ENCODE peak calls at places on chromosomes 12 and 14, in six cellular contexts. One of them, this sample, is unnamed. For H3K4me1, the result is how much of the 10 kb centered on the place peaks cover.

GRCh38 chr12:53201639-53202038 is 5.4 kb downstream of the ITGB7 start:
- DNase-seq in breast epithelium: no peak
- DNase-seq in stomach: no peak
- DNase-seq in colonic mucosa: no peak
- DNase-seq in thoracic aorta: no peak
- DNase-seq in fibroblast of lung: no peak
- DNase-seq in this sample: no peak

GRCh38 chr14:91997492-91997891 is 42.4 kb downstream of the TRIP11 start:
- DNase-seq in breast epithelium: no peak
- DNase-seq in stomach: no peak
- DNase-seq in colonic mucosa: no peak
- DNase-seq in thoracic aorta: no peak
- DNase-seq in fibroblast of lung: peak
- DNase-seq in this sample: no peak

GRCh38 chr14:89681086-89682018 is 264.3 kb upstream of the FOXN3 start:
- DNase-seq in breast epithelium: no peak
- DNase-seq in stomach: no peak
- DNase-seq in colonic mucosa: no peak
- DNase-seq in thoracic aorta: no peak
- DNase-seq in fibroblast of lung: no peak
- DNase-seq in this sample: no peak

GRCh38 chr12:46266382-46266791 is 2.5 kb downstream of the SLC38A1 start:
- DNase-seq in breast epithelium: no peak
- DNase-seq in stomach: no peak
- DNase-seq in colonic mucosa: peak
- DNase-seq in thoracic aorta: no peak
- DNase-seq in fibroblast of lung: peak
- DNase-seq in this sample: no peak

GRCh38 chr12:18849080-18849479 is 111.2 kb downstream of the CAPZA3 start:
- DNase-seq in breast epithelium: no peak
- DNase-seq in stomach: no peak
- DNase-seq in colonic mucosa: no peak
- DNase-seq in thoracic aorta: no peak
- DNase-seq in fibroblast of lung: peak
- DNase-seq in this sample: no peak

GRCh38 chr12:47965581-47965980 is 2.2 kb downstream of the TMEM106C start:
- DNase-seq in breast epithelium: no peak
- DNase-seq in stomach: no peak
- DNase-seq in colonic mucosa: peak
- DNase-seq in thoracic aorta: no peak
- DNase-seq in fibroblast of lung: no peak
- DNase-seq in this sample: no peak

GRCh38 chr12:124346425-124347168 is 51.7 kb downstream of the RFLNA start:
- DNase-seq in breast epithelium: no peak
- DNase-seq in stomach: no peak
- DNase-seq in colonic mucosa: no peak
- DNase-seq in thoracic aorta: no peak
- DNase-seq in fibroblast of lung: no peak
- DNase-seq in this sample: no peak

GRCh38 chr12:90854136-90854689 is 100.8 kb downstream of the CCER1 start:
- DNase-seq in breast epithelium: no peak
- DNase-seq in stomach: no peak
- DNase-seq in colonic mucosa: peak
- DNase-seq in thoracic aorta: no peak
- DNase-seq in fibroblast of lung: peak
- DNase-seq in this sample: no peak

GRCh38 chr12:105018761-105019160 is 32.6 kb downstream of the NOPCHAP1 start:
- DNase-seq in breast epithelium: no peak
- DNase-seq in stomach: no peak
- DNase-seq in colonic mucosa: no peak
- DNase-seq in thoracic aorta: no peak
- DNase-seq in fibroblast of lung: no peak
- DNase-seq in this sample: no peak

GRCh38 chr14:35289623-35290022 is 2.6 kb upstream of the PSMA6 start:
- DNase-seq in breast epithelium: no peak
- DNase-seq in stomach: no peak
- DNase-seq in colonic mucosa: no peak
- DNase-seq in thoracic aorta: no peak
- DNase-seq in fibroblast of lung: no peak
- DNase-seq in this sample: no peak

GRCh38 chr14:93525691-93526451 is 95.1 kb downstream of the UNC79 start:
- DNase-seq in breast epithelium: no peak
- DNase-seq in stomach: no peak
- DNase-seq in colonic mucosa: no peak
- DNase-seq in thoracic aorta: no peak
- DNase-seq in fibroblast of lung: peak
- DNase-seq in this sample: no peak

GRCh38 chr14:101074124-101075024 is 170.9 kb upstream of the RTL1 start:
- DNase-seq in breast epithelium: no peak
- DNase-seq in stomach: peak
- DNase-seq in colonic mucosa: peak
- DNase-seq in thoracic aorta: no peak
- DNase-seq in fibroblast of lung: no peak
- DNase-seq in this sample: no peak

GRCh38 chr12:3882896-3883564 is 9.8 kb upstream of the PARP11 start:
- DNase-seq in breast epithelium: no peak
- DNase-seq in stomach: no peak
- DNase-seq in colonic mucosa: no peak
- DNase-seq in thoracic aorta: no peak
- DNase-seq in fibroblast of lung: peak
- DNase-seq in this sample: no peak

GRCh38 chr14:94643316-94644101 is 31.3 kb downstream of the SERPINA3 start:
- DNase-seq in breast epithelium: no peak
- DNase-seq in stomach: no peak
- DNase-seq in colonic mucosa: no peak
- DNase-seq in thoracic aorta: no peak
- DNase-seq in fibroblast of lung: no peak
- DNase-seq in this sample: no peak

GRCh38 chr12:62654558-62655241 is 188.1 kb downstream of the MON2 start:
- DNase-seq in breast epithelium: no peak
- DNase-seq in stomach: no peak
- DNase-seq in colonic mucosa: no peak
- DNase-seq in thoracic aorta: no peak
- DNase-seq in fibroblast of lung: no peak
- DNase-seq in this sample: no peak

DNA sequence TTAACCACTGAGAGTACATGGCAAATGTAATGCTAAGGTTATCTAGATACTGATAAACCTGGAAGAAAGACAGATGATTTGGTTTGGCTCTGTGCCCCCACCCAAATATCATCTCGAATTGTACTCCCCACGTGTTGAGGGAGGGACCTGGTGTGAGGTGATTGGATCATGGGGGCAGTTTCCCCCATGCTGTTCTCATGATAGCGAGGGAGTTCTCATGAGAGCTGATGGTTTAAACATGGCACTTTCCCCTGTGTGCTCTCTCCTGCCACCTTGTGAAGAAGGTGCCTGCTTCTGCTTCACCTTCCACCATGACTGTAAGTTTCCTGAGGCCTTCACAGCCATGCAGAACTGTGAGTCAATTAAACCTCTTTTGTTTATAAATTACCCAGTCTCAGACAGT is 14.2 kb downstream of the NOXRED1 start:
- DNase-seq in breast epithelium: no peak
- DNase-seq in stomach: no peak
- DNase-seq in colonic mucosa: no peak
- DNase-seq in thoracic aorta: no peak
- DNase-seq in fibroblast of lung: peak
- DNase-seq in this sample: no peak
- TF ChIP-seq CTCF in breast epithelium: no peak
- TF ChIP-seq CTCF in stomach: no peak
- TF ChIP-seq CTCF in colonic mucosa: no peak
- TF ChIP-seq CTCF in thoracic aorta: no peak
- TF ChIP-seq CTCF in fibroblast of lung: no peak
- TF ChIP-seq CTCF in this sample: no peak

DNA sequence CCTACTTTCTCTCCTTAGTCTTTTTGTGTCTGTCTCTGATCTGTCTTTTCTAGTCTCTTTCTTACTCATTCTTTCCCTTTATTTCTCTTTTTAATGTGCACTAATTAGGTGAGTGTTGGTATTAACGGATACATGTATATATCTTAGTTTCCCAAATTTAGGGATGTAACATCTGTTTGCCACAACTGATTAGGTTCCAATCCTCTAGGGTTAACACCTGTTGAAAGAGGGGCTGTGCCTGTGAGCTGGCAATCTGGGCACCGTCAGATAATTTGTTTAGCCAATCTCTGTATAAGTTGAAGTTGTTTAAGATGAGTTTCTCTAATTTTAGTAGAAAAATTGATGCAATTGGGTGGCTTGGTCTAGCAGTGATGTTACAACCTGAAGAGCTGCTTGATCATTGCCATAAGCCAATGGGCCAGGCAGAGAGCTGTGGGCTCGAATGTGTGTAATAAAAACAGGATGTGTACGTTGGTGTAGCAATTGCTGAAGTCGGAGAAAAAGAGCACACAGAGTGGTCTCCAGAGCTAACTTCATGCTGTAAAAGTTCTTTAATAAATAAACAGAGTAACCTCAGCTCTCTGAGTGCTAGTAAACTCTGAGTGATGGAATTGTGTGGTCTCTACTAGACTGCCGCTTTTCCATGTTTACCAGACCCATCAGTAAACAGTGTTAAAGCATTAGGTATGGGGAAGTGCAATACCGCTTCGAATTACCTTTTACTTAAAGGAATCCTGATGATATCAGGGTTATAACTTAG is 18.3 kb upstream of the LYZ start:
- DNase-seq in breast epithelium: no peak
- DNase-seq in stomach: no peak
- DNase-seq in colonic mucosa: no peak
- DNase-seq in thoracic aorta: no peak
- DNase-seq in fibroblast of lung: no peak
- DNase-seq in this sample: no peak
- H3K4me3 ChIP-seq in breast epithelium: no peak
- H3K4me3 ChIP-seq in stomach: peak
- H3K4me3 ChIP-seq in colonic mucosa: no peak
- H3K4me3 ChIP-seq in thoracic aorta: peak
- H3K4me3 ChIP-seq in fibroblast of lung: no peak
- H3K4me3 ChIP-seq in this sample: no peak

DNA sequence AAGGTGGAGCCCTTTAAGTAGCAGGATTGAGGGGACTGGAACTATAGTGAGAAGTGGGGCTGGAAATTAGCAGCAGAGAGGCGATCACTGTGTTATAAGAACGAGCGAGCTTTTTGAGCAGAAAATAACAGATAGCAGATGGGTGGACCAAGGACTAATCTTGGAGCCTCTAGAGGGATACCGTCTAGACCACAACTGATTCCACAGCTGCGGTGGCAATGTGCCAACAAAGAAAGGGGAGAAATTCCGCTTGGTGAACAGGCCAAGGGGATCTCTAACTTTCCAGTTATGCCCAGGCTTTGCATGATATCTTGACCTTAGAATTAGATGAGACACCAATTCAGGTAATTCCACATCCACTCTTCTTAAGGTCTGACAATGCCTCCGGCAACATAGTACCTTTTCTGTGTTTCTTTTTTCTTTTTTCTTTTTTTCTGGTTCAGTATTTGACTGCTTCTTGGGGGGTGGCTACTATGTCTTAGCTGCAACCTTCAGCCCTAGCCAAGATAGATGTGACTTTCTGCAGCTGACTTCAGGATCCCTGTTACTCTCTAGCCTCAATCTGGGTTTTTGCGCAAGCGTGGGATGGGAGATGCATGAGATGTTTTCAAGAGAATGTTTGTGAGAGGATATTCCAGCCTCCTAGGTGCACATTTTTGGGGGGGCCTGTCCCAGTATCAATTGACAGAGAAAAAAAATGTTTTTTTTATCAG is 143.4 kb upstream of the CPSF6 start:
- DNase-seq in breast epithelium: no peak
- DNase-seq in stomach: no peak
- DNase-seq in colonic mucosa: no peak
- DNase-seq in thoracic aorta: no peak
- DNase-seq in fibroblast of lung: peak
- DNase-seq in this sample: peak
- H3K4me1 ChIP-seq in breast epithelium: under half
- H3K4me1 ChIP-seq in stomach: under half
- H3K4me1 ChIP-seq in colonic mucosa: under half
- H3K4me1 ChIP-seq in thoracic aorta: under half
- H3K4me1 ChIP-seq in fibroblast of lung: under half
- H3K4me1 ChIP-seq in this sample: under half

DNA sequence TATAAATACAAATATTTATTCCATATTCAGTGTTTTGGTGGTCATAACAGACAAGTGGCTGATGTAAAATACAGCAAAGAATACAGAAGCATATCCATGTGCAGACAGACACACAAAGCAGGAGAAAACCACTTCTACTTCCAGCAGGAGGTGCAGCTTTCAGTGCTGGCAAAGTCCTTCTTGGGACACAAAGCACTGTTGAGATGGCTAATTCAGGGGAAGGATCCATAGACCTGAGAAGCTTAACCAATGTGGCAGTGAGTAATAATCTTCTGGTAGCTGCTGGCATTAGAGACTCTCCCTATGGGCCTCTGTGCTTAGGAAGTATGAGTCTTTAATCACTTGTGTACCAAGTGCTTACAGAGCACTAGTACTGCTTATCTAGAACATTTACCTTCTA is 26.8 kb downstream of the AMN1 start:
- DNase-seq in breast epithelium: no peak
- DNase-seq in stomach: no peak
- DNase-seq in colonic mucosa: no peak
- DNase-seq in thoracic aorta: no peak
- DNase-seq in fibroblast of lung: peak
- DNase-seq in this sample: no peak
- TF ChIP-seq CTCF in breast epithelium: no peak
- TF ChIP-seq CTCF in stomach: no peak
- TF ChIP-seq CTCF in colonic mucosa: no peak
- TF ChIP-seq CTCF in thoracic aorta: no peak
- TF ChIP-seq CTCF in fibroblast of lung: no peak
- TF ChIP-seq CTCF in this sample: no peak

GRCh38 chr12:27583057-27583797 is 59.2 kb downstream of the PPFIBP1 start:
- DNase-seq in breast epithelium: no peak
- DNase-seq in stomach: no peak
- DNase-seq in colonic mucosa: no peak
- DNase-seq in thoracic aorta: no peak
- DNase-seq in fibroblast of lung: peak
- DNase-seq in this sample: no peak
- H3K4me3 ChIP-seq in breast epithelium: no peak
- H3K4me3 ChIP-seq in stomach: no peak
- H3K4me3 ChIP-seq in colonic mucosa: no peak
- H3K4me3 ChIP-seq in thoracic aorta: no peak
- H3K4me3 ChIP-seq in fibroblast of lung: no peak
- H3K4me3 ChIP-seq in this sample: no peak

GRCh38 chr14:61467281-61467680 is 145.9 kb downstream of the PRKCH start:
- DNase-seq in breast epithelium: no peak
- DNase-seq in stomach: no peak
- DNase-seq in colonic mucosa: peak
- DNase-seq in thoracic aorta: no peak
- DNase-seq in fibroblast of lung: no peak
- DNase-seq in this sample: peak

GRCh38 chr14:61463664-61464063 is 142.3 kb downstream of the PRKCH start:
- DNase-seq in breast epithelium: no peak
- DNase-seq in stomach: no peak
- DNase-seq in colonic mucosa: no peak
- DNase-seq in thoracic aorta: no peak
- DNase-seq in fibroblast of lung: no peak
- DNase-seq in this sample: no peak

GRCh38 chr14:61466905-61467280 is 145.5 kb downstream of the PRKCH start:
- DNase-seq in breast epithelium: no peak
- DNase-seq in stomach: no peak
- DNase-seq in colonic mucosa: no peak
- DNase-seq in thoracic aorta: no peak
- DNase-seq in fibroblast of lung: no peak
- DNase-seq in this sample: no peak

GRCh38 chr14:61468063-61468825 is 146.9 kb downstream of the PRKCH start:
- DNase-seq in breast epithelium: no peak
- DNase-seq in stomach: no peak
- DNase-seq in colonic mucosa: peak
- DNase-seq in thoracic aorta: no peak
- DNase-seq in fibroblast of lung: no peak
- DNase-seq in this sample: no peak

GRCh38 chr14:61466249-61466904 is 145.0 kb downstream of the PRKCH start:
- DNase-seq in breast epithelium: no peak
- DNase-seq in stomach: no peak
- DNase-seq in colonic mucosa: peak
- DNase-seq in thoracic aorta: peak
- DNase-seq in fibroblast of lung: peak
- DNase-seq in this sample: peak
- H3K4me1 ChIP-seq in breast epithelium: under half
- H3K4me1 ChIP-seq in stomach: under half
- H3K4me1 ChIP-seq in colonic mucosa: under half
- H3K4me1 ChIP-seq in thoracic aorta: under half
- H3K4me1 ChIP-seq in fibroblast of lung: under half
- H3K4me1 ChIP-seq in this sample: under half

This sample was measured in heart right ventricle.